ENCODE peak calls at places on chromosome 1, in four cellular contexts. E, Z, A and S are unnamed samples.

GRCh38 chr1:30525631-30525979 is 197.8 kb downstream of the MATN1 start:
- DNase-seq in E (no peak), Z (no peak), A (no peak), S (no peak)

GRCh38 chr1:201538618-201539551 is at the start of gene NAV1:
- DNase-seq in E (peak; percentile 78), Z (peak; percentile 87), A (peak; percentile 67), S (peak; percentile 93)

GRCh38 chr1:58755468-58755872 is 28.4 kb downstream of the JUN start:
- DNase-seq in E (peak; percentile 99), Z (peak; percentile 99), A (peak; percentile 66), S (peak; percentile 100)

GRCh38 chr1:108503062-108503740 is 53.1 kb downstream of the NBPF6 start:
- DNase-seq in E (peak; percentile 83), Z (peak; percentile 58), A (no peak), S (peak; percentile 52)

GRCh38 chr1:75996196-75996595 is 64.0 kb upstream of the ASB17 start:
- DNase-seq in E (peak; percentile 11), Z (peak; percentile 39), A (no peak), S (no peak)

GRCh38 chr1:110635434-110635833 is 29.3 kb upstream of the KCNA2 start:
- DNase-seq in E (no peak), Z (no peak), A (no peak), S (no peak)

GRCh38 chr1:204443260-204443619 is 31.6 kb upstream of the PPP1R15B start:
- DNase-seq in E (no peak), Z (no peak), A (peak; percentile 89), S (no peak)

GRCh38 chr1:235984041-235984820 is 80.7 kb downstream of the NID1 start:
- DNase-seq in E (peak; percentile 90), Z (peak; percentile 85), A (no peak), S (peak; percentile 84)

DNA sequence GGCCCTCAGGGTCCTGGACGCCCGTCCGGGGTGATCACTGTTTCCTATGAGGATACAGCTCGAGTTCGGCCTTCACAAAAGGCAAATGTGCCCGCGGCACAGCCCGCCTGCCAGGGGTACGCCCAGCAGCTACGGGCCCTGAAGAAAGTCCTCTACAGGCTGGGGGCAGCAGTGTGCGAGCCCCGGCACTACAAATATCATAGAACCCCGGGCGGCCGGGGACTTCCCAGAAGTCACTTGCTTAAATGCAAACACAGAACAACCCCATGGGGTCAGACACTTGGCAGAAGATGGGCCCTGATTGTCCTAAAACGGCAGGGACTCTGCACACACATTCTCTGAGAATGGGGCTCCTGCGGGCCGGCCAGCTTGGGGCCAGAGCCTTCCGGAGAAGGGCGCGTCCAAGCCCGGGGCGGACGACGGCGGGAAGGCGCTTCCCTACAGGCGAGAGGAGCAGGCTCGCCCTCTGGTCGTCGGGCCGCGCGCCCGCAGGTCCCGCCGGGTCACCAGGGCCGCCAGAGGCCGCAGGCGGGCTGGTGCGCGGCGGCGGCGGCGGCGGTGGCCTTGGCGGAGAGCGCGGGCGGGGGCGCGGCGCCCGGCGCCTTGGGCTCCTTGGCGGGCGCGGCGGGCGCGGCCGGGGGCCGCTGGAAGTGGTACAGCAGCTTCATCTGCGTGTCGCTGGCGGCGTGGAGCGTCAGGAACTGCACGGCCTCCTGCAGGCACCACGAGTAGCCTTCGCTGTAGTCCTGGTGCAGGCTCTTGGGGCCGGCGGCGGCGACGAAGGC is 905 bp downstream of the HES5 start:
- DNase-seq in E (no peak), Z (no peak), A (no peak), S (peak; percentile 47)
- TF ChIP-seq CTCF in E (no peak), Z (no peak), A (no peak), S (no peak)

DNA sequence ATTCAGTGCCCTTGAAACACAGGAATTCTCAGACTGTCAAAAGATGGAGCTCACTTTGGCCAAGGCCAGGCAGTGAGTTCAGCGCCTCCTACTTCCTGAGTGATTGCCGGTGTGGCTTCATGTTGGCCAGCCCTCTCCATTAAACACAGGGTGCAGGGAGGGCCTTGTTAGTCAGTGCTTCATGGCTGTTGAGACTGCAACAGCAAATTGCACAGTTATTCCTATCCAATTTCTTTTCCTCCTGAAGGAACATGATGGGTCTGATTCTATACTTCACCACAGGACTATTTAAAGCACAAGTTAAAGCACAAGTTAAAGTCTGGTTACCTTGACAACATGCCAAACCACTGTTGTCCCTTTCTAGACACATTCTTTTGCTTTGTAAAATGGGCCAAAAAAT is 156.6 kb downstream of the SIPA1L2 start:
- DNase-seq in E (peak; percentile 58), Z (peak; percentile 68), A (no peak), S (peak; percentile 50)
- TF ChIP-seq CTCF in E (no peak), Z (no peak), A (no peak), S (no peak)

GRCh38 chr1:241849345-241849695 is 1.3 kb downstream of the EXO1 start:
- DNase-seq in E (no peak), Z (no peak), A (no peak), S (no peak)

GRCh38 chr1:241848680-241849344 is 808 bp downstream of the EXO1 start:
- DNase-seq in E (no peak), Z (no peak), A (no peak), S (no peak)

GRCh38 chr1:241847540-241847795 is 536 bp upstream of the EXO1 start:
- DNase-seq in E (no peak), Z (no peak), A (no peak), S (no peak)

GRCh38 chr1:241846862-241847539 is 1.0 kb upstream of the EXO1 start:
- DNase-seq in E (no peak), Z (no peak), A (no peak), S (no peak)

GRCh38 chr1:241847796-241848668 is at the start of gene EXO1:
- DNase-seq in E (peak; percentile 93), Z (peak; percentile 94), A (peak; percentile 90), S (peak; percentile 97)
- TF ChIP-seq CTCF in E (peak; percentile 28), Z (peak; percentile 6), A (no peak), S (peak; percentile 8)

GRCh38 chr1:26287033-26287711 is 7.3 kb downstream of the SH3BGRL3 start:
- DNase-seq in E (no peak), Z (peak; percentile 30), A (no peak), S (no peak)

GRCh38 chr1:26290416-26291261 is 10.8 kb downstream of the SH3BGRL3 start:
- DNase-seq in E (no peak), Z (no peak), A (no peak), S (no peak)

GRCh38 chr1:26290061-26290415 is 10.2 kb downstream of the SH3BGRL3 start:
- DNase-seq in E (no peak), Z (no peak), A (no peak), S (no peak)

GRCh38 chr1:26289158-26290059 is 9.5 kb downstream of the SH3BGRL3 start:
- DNase-seq in E (no peak), Z (no peak), A (no peak), S (no peak)

GRCh38 chr1:26288311-26288941 is 8.5 kb downstream of the SH3BGRL3 start:
- DNase-seq in E (no peak), Z (no peak), A (no peak), S (peak; percentile 60)
- TF ChIP-seq CTCF in E (no peak), Z (no peak), A (no peak), S (no peak)

GRCh38 chr1:77218477-77219165 is 609 bp downstream of the PIGK start:
- DNase-seq in E (peak; percentile 30), Z (peak; percentile 25), A (no peak), S (peak; percentile 3)

GRCh38 chr1:77220687-77221463 is 1.6 kb upstream of the PIGK start:
- DNase-seq in E (peak; percentile 95), Z (peak; percentile 89), A (no peak), S (peak; percentile 67)

GRCh38 chr1:77222496-77222895 is 3.3 kb upstream of the PIGK start:
- DNase-seq in E (no peak), Z (no peak), A (no peak), S (no peak)

GRCh38 chr1:77219166-77219887 is at the start of gene PIGK:
- DNase-seq in E (peak; percentile 91), Z (peak; percentile 89), A (peak; percentile 90), S (peak; percentile 83)
- TF ChIP-seq CTCF in E (no peak), Z (peak; percentile 5), A (no peak), S (no peak)

DNA sequence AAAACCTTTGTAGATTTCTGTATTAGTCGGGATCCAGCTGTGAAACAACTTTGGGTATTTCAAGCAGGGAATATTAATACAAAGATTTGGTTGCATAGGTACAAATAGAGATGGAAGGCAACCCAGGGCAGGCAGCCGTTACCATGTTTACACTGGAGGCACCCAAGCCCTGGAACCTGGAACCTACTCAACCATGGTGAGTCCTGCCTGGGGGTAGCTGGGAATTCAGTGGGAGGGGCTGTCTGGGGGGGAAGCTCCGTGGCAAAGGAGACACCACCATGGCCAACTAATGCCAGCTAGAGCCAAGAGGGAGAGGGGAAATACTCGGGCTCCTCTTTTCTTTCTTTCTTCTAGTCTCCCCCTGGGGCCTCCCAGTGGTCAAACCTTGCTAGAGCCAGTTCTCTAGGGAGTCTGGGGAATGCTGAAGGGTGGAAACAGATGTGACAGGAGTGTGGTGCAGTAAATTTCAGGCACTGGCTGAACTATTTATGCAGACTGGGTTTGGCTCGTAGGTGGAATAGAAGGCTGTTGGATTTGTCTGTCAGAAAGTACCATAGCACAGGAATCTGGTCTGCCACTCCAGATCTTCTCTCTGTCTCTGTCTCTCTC is 91.9 kb upstream of the CACNA1E start:
- DNase-seq in E (no peak), Z (no peak), A (no peak), S (no peak)
- TF ChIP-seq CTCF in E (no peak), Z (no peak), A (no peak), S (no peak)

DNA sequence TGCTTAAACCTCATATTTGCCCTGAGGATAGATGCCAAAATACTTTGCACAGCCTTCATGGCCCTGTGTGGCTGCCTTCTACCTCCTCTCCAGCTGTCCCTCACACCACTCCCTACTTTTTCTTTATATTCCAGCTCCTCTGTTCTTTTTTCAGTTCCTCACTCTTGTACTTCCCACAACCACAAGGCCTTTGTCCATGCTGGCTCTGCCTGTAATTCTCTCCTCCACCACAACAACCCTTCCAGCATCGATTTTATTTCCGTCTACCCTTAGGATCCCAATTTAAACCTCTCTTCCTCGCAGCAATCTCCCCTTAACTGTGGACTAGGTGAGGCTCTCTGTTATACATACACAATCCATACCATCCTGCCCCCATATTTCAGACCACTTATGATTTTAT is 90.3 kb upstream of the ZC3H11B start:
- DNase-seq in E (no peak), Z (no peak), A (no peak), S (no peak)
- TF ChIP-seq CTCF in E (no peak), Z (no peak), A (no peak), S (no peak)

GRCh38 chr1:160168609-160169369 is 17.4 kb downstream of the ATP1A4 start:
- DNase-seq in E (no peak), Z (peak; percentile 12), A (no peak), S (no peak)
- TF ChIP-seq CTCF in E (no peak), Z (no peak), A (no peak), S (no peak)

DNA sequence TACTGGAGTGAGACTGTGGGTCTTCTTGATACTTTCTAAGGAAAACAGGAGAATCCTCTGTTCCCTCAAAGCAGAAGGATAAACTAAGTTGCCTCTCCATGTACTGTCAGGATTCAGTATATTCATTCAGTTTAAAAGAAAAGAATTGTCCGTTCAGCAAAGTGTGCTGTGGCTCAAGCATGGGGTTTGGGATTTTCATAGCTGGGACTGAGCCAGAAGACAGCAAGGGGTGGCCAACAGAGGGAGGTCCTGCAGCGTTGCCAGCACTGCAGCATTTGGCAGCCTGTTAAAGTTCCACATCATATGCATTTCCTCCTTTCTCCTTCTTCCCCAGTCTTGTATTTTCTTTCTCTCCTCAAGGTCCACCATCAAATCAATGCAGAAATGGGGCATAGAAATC is 75.1 kb downstream of the DTL start:
- DNase-seq in E (peak; percentile 69), Z (peak; percentile 50), A (no peak), S (no peak)
- TF ChIP-seq CTCF in E (peak; percentile 37), Z (peak; percentile 6), A (no peak), S (no peak)

GRCh38 chr1:162680419-162681126 is 48.3 kb downstream of the DDR2 start:
- DNase-seq in E (no peak), Z (peak; percentile 61), A (no peak), S (peak; percentile 65)
- TF ChIP-seq CTCF in E (no peak), Z (no peak), A (no peak), S (no peak)